ENCODE peak calls at places on chromosomes 12 and 14, in five cellular contexts. Y is PC-3, O is HCT116, V is neural progenitor cell, T is astrocyte. K is an unnamed sample.

GRCh38 chr14:92711976-92712653 is 36.3 kb downstream of the LGMN start:
- DNase-seq in O (no peak), T (no peak), Y (no peak), V (no peak), K (no peak)

GRCh38 chr14:34843011-34843554 is 32.1 kb downstream of the BAZ1A start:
- DNase-seq in O (no peak), T (peak; percentile 70), V (no peak), Y (peak; percentile 60), K (peak; percentile 73)

GRCh38 chr12:22672951-22673350 is 48.0 kb downstream of the ETNK1 start:
- DNase-seq in T (peak; percentile 85), O (no peak), V (no peak), Y (peak; percentile 51), K (peak; percentile 83)

GRCh38 chr12:12018454-12018853 is 52.3 kb upstream of the BCL2L14 start:
- DNase-seq in T (peak; percentile 61), O (no peak), V (no peak), Y (peak; percentile 40), K (peak; percentile 21)

GRCh38 chr12:39605996-39606395 is 13.6 kb downstream of the ABCD2 start:
- DNase-seq in O (peak; percentile 59), T (peak; percentile 78), Y (peak; percentile 75), V (no peak), K (no peak)

GRCh38 chr14:24353551-24354529 is 14.0 kb upstream of the RIPK3 start:
- DNase-seq in T (peak; percentile 21), Y (peak; percentile 45), O (no peak), V (no peak), K (peak; percentile 79)

GRCh38 chr14:74514471-74514932 is 20.9 kb downstream of the ISCA2 start:
- DNase-seq in Y (no peak), T (peak; percentile 94), V (no peak), O (no peak), K (peak; percentile 80)

GRCh38 chr14:100078997-100079561 is 13.9 kb downstream of the EVL start:
- DNase-seq in Y (peak; percentile 8), T (peak; percentile 69), V (peak; percentile 42), O (no peak), K (peak; percentile 83)

GRCh38 chr12:59708059-59708458 is 112.2 kb downstream of the SLC16A7 start:
- DNase-seq in V (no peak), T (peak; percentile 84), Y (peak; percentile 79), O (peak; percentile 1), K (peak; percentile 75)

GRCh38 chr14:93003945-93004698 is 81.2 kb downstream of the CHGA start:
- DNase-seq in Y (no peak), T (no peak), V (no peak), O (no peak), K (no peak)

GRCh38 chr12:116609236-116609635 is 50.1 kb downstream of the MAP1LC3B2 start:
- DNase-seq in V (no peak), Y (no peak), O (no peak), T (no peak), K (peak; percentile 17)
- H2AFZ ChIP-seq in V (no peak overlapping the region), Y (no peak overlapping the region), O (peak overlapping the region; percentile 34), T (no peak overlapping the region), K (no peak overlapping the region)

GRCh38 chr14:21506557-21506956 is 4.6 kb downstream of the METTL3 start:
- DNase-seq in O (no peak), T (no peak), V (no peak), Y (no peak), K (no peak)

GRCh38 chr14:21505009-21505553 is 6.1 kb downstream of the METTL3 start:
- DNase-seq in O (no peak), T (no peak), Y (no peak), V (no peak), K (no peak)

GRCh38 chr14:21510735-21511657 is at the start of gene METTL3:
- DNase-seq in V (peak; percentile 97), Y (peak; percentile 98), T (peak; percentile 99), O (peak; percentile 99), K (peak; percentile 100)

GRCh38 chr14:21514341-21514740 is 3.2 kb upstream of the METTL3 start:
- DNase-seq in T (no peak), Y (no peak), V (no peak), O (no peak), K (no peak)

DNA sequence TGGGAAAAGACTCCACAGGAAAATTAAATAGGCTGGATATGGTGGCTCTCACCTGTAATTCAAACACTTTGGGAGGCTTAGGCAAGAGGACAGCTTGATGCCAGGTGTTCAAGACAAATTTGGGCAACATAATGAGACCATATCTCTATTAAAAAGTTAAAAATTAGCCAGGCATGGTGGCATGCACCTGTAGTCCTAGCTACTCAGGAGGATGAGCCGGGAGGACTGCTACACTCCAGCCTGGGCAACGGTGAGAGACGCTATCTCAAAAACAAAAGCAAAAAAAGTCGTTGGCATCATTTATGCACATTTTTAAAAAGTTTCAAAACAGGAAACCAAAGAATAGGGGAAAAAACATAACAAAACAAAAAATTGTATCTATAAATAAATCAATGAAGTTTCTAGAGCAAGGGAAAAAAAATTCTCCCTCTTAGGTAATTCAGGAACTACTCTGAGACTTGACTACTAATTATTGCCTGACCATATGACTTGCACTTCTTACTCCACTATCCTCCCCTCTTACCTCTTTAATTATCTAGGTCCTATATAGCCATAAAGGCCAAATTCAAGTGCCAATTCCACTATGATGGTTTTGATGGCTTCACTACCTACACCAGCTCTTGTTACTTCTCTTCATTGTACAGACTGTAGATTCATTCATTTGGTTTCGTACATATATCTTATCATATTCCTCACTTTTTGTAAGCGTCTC is 1.6 kb downstream of the METTL3 start:
- DNase-seq in V (no peak), O (no peak), Y (no peak), T (no peak), K (no peak)
- H3K27ac ChIP-seq in V (no peak overlapping the region), O (no peak overlapping the region), Y (no peak overlapping the region), T (no peak overlapping the region), K (peak overlapping the region; percentile 92)

GRCh38 chr12:105256011-105256410 is 20.0 kb upstream of the APPL2 start:
- DNase-seq in V (no peak), Y (peak; percentile 19), O (no peak), T (peak; percentile 47), K (peak; percentile 31)
- H2AFZ ChIP-seq in V (no peak overlapping the region), Y (no peak overlapping the region), O (no peak overlapping the region), T (no peak overlapping the region), K (no peak overlapping the region)

GRCh38 chr14:72664651-72665050 is 229.2 kb downstream of the DPF3 start:
- DNase-seq in V (no peak), Y (peak; percentile 70), O (no peak), T (no peak), K (no peak)

GRCh38 chr14:72663956-72664650 is 229.8 kb downstream of the DPF3 start:
- DNase-seq in V (no peak), Y (peak; percentile 28), T (peak; percentile 75), O (no peak), K (no peak)

GRCh38 chr14:72665259-72665658 is 228.6 kb downstream of the DPF3 start:
- DNase-seq in Y (peak; percentile 99), T (peak; percentile 100), O (peak; percentile 36), V (no peak), K (peak; percentile 96)

GRCh38 chr14:72663076-72663487 is 230.8 kb downstream of the DPF3 start:
- DNase-seq in Y (no peak), T (no peak), O (no peak), V (no peak), K (no peak)

DNA sequence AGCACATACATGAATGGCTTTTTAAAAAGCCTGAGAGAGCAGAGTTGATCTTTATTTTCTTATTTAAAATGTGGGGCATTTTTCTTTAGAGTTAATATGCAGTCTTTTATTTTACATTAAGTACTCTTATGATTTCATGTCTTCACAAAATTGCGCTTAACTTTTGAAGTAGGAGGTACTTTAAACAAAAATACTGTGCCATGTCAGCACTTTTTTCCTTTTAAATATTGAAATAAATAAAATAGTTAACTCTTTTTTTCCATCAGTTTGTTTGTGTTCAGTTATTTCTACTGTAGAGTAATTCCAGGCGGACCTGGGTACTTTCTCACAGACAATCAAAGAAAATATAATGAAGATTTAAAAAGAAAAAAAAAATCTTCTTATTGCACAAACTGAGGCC is 231.7 kb downstream of the DPF3 start:
- DNase-seq in V (no peak), Y (no peak), T (no peak), O (no peak), K (no peak)
- H3K27ac ChIP-seq in V (no peak overlapping the region), Y (no peak overlapping the region), T (no peak overlapping the region), O (no peak overlapping the region), K (no peak overlapping the region)

GRCh38 chr12:51330186-51330585 is 6.2 kb upstream of the BIN2 start:
- DNase-seq in O (no peak), V (no peak), Y (no peak), T (no peak), K (no peak)
- H2AFZ ChIP-seq in O (no peak overlapping the region), V (no peak overlapping the region), Y (no peak overlapping the region), T (no peak overlapping the region), K (peak overlapping the region; percentile 53)